ENCODE peak calls at places on chromosomes 12 and 14, in six cellular contexts. H is BJ, Y is NCI-H1694 treated with DMSO at 0.1 percent for 48 hours, D is HEK293T, P is amygdala, T is T-helper 1 cell. A is an unnamed sample.

GRCh38 chr12:91180577-91180976 is 2.0 kb downstream of the DCN start:
- DNase-seq in H (peak), Y (no peak), D (no peak), P (no peak), T (no peak), A (no peak)

GRCh38 chr14:80211143-80212024 is at the start of gene DIO2:
- DNase-seq in H (no peak), Y (no peak), D (no peak), P (peak), T (no peak), A (no peak)

GRCh38 chr12:100234591-100235304 is 32.1 kb downstream of the DEPDC4 start:
- DNase-seq in H (no peak), Y (peak), D (peak), P (peak), T (no peak), A (no peak)

GRCh38 chr12:119988440-119988787 is 622 bp upstream of the BICDL1 start:
- DNase-seq in H (no peak), Y (peak), D (no peak), P (no peak), T (no peak), A (no peak)

GRCh38 chr12:12387521-12387920 is 30.6 kb downstream of the BORCS5 start:
- DNase-seq in H (no peak), Y (no peak), D (no peak), P (no peak), T (no peak), A (no peak)

GRCh38 chr12:57276935-57277563 is 26.1 kb upstream of the STAC3 start:
- DNase-seq in H (no peak), Y (no peak), D (peak), P (no peak), T (no peak), A (no peak)

GRCh38 chr12:108605000-108605689 is 7.3 kb upstream of the TMEM119 start:
- DNase-seq in H (no peak), Y (no peak), D (no peak), P (no peak), T (no peak), A (no peak)

GRCh38 chr12:102095677-102096263 is 24.1 kb downstream of the NUP37 start:
- DNase-seq in H (no peak), Y (peak), D (peak), P (no peak), T (no peak), A (no peak)

GRCh38 chr14:53780156-53780555 is 176.5 kb downstream of the BMP4 start:
- DNase-seq in H (no peak), Y (no peak), D (no peak), P (no peak), T (no peak), A (no peak)

GRCh38 chr14:99174081-99174851 is 97.7 kb downstream of the BCL11B start:
- DNase-seq in H (no peak), Y (no peak), D (no peak), P (no peak), T (no peak), A (no peak)

GRCh38 chr12:131618303-131618658 is 92.6 kb upstream of the SFSWAP start:
- DNase-seq in H (no peak), Y (no peak), D (no peak), P (no peak), T (no peak), A (no peak)

GRCh38 chr14:97930191-97930590 is 1133.0 kb downstream of the VRK1 start:
- DNase-seq in H (no peak), Y (no peak), D (no peak), P (no peak), T (no peak), A (no peak)

GRCh38 chr14:49920935-49921334 is 28.1 kb downstream of the ARF6 start:
- DNase-seq in H (no peak), Y (no peak), D (no peak), P (no peak), T (no peak), A (no peak)

GRCh38 chr12:72285861-72286260 is 13.7 kb downstream of the TRHDE start:
- DNase-seq in H (no peak), Y (no peak), D (no peak), P (no peak), T (no peak), A (no peak)

GRCh38 chr14:93975791-93976476 is 436 bp downstream of the ASB2 start:
- DNase-seq in H (no peak), Y (no peak), D (no peak), P (peak), T (no peak), A (peak)

GRCh38 chr14:24172261-24172860 is 481 bp downstream of the REC8 start:
- DNase-seq in H (no peak), Y (peak), D (no peak), P (no peak), T (no peak), A (no peak)

GRCh38 chr14:88706425-88706824 is 86.3 kb downstream of the EML5 start:
- DNase-seq in H (peak), Y (no peak), D (no peak), P (no peak), T (no peak), A (no peak)

GRCh38 chr14:23130875-23131274 is 11.8 kb upstream of the CEBPE start:
- DNase-seq in H (no peak), Y (no peak), D (no peak), P (no peak), T (no peak), A (no peak)

GRCh38 chr12:111027431-111027830 is 107.1 kb upstream of the MYL2 start:
- DNase-seq in H (no peak), Y (no peak), D (no peak), P (no peak), T (no peak), A (no peak)

GRCh38 chr14:100393362-100393761 is 70.2 kb downstream of the SLC25A47 start:
- DNase-seq in H (no peak), Y (no peak), D (no peak), P (no peak), T (no peak), A (no peak)

GRCh38 chr14:101009531-101009930 is 106.0 kb upstream of the RTL1 start:
- DNase-seq in H (no peak), Y (no peak), D (peak), P (no peak), T (no peak), A (no peak)

GRCh38 chr12:124321040-124321481 is 26.2 kb downstream of the RFLNA start:
- DNase-seq in H (no peak), Y (no peak), D (peak), P (peak), T (peak), A (peak)